ENCODE peak calls at places on chromosomes 7 and 10, in seven cellular contexts. Q is H9, Z is IMR-90, F is mesendoderm, B is mesenchymal stem cell, V is neuronal stem cell, L is H1. S is an unnamed sample. For H3K4me1, the result is how much of the 10 kb centered on the place peaks cover.

GRCh38 chr10:88415533-88416130 is 167.5 kb downstream of the RNLS start:
- DNase-seq in Q (no peak), Z (no peak), F (no peak), B (no peak), V (peak), L (no peak), S (no peak)

GRCh38 chr7:28260969-28261368 is 80.4 kb upstream of the JAZF1 start:
- DNase-seq in Q (no peak), Z (no peak), F (no peak), B (no peak), V (no peak), L (no peak), S (no peak)

GRCh38 chr7:101402081-101402779 is 39.6 kb downstream of the COL26A1 start:
- DNase-seq in Q (peak), Z (peak), F (peak), B (no peak), V (peak), L (peak), S (no peak)

GRCh38 chr10:24969732-24970330 is 17.4 kb upstream of the PRTFDC1 start:
- DNase-seq in Q (no peak), Z (no peak), F (no peak), B (no peak), V (no peak), L (no peak), S (no peak)

GRCh38 chr10:1923998-1924397 is 186.7 kb upstream of the ADARB2 start:
- DNase-seq in Q (no peak), Z (no peak), F (no peak), B (no peak), V (no peak), L (no peak), S (no peak)

GRCh38 chr7:116454377-116454776 is 45.2 kb upstream of the CAV2 start:
- DNase-seq in Q (no peak), Z (no peak), F (no peak), B (no peak), V (no peak), L (no peak), S (no peak)

GRCh38 chr10:72754275-72755032 is 62.5 kb downstream of the MCU start:
- DNase-seq in Q (no peak), Z (no peak), F (no peak), B (no peak), V (no peak), L (no peak), S (no peak)

GRCh38 chr7:92058040-92058439 is 76.2 kb downstream of the CYP51A1 start:
- DNase-seq in Q (no peak), Z (no peak), F (no peak), B (no peak), V (no peak), L (no peak), S (no peak)

GRCh38 chr7:74097937-74098614 is 14.5 kb downstream of the LIMK1 start:
- DNase-seq in Q (no peak), Z (peak), F (peak), B (peak), V (no peak), L (no peak), S (no peak)

GRCh38 chr7:131656980-131657725 is 100.7 kb upstream of the PODXL start:
- DNase-seq in Q (no peak), Z (no peak), F (no peak), B (no peak), V (no peak), L (no peak), S (no peak)

GRCh38 chr10:80498833-80499671 is 38.6 kb upstream of the SH2D4B start:
- DNase-seq in Q (peak), Z (peak), F (peak), B (peak), V (no peak), L (no peak), S (peak)

GRCh38 chr7:134693256-134693655 is 46.6 kb downstream of the BPGM start:
- DNase-seq in Q (no peak), Z (peak), F (no peak), B (peak), V (no peak), L (no peak), S (no peak)

GRCh38 chr10:129744134-129744895 is 219.8 kb downstream of the EBF3 start:
- DNase-seq in Q (peak), Z (no peak), F (no peak), B (no peak), V (no peak), L (peak), S (no peak)

GRCh38 chr7:87479951-87480350 is 4.5 kb upstream of the ABCB4 start:
- DNase-seq in Q (no peak), Z (no peak), F (no peak), B (no peak), V (no peak), L (no peak), S (no peak)

GRCh38 chr7:91351374-91351773 is 87.1 kb downstream of the FZD1 start:
- DNase-seq in Q (no peak), Z (peak), F (no peak), B (peak), V (no peak), L (no peak), S (no peak)

GRCh38 chr7:102303669-102304422 is 17.2 kb downstream of the SH2B2 start:
- DNase-seq in Q (no peak), Z (no peak), F (no peak), B (no peak), V (no peak), L (no peak), S (no peak)

GRCh38 chr10:132804785-132805426 is 19.0 kb upstream of the NKX6-2 start:
- DNase-seq in Q (no peak), Z (no peak), F (no peak), B (no peak), V (no peak), L (no peak), S (no peak)

GRCh38 chr7:107693396-107693795 is 32.8 kb downstream of the SLC26A4 start:
- DNase-seq in Q (no peak), Z (no peak), F (no peak), B (no peak), V (no peak), L (no peak), S (no peak)

GRCh38 chr7:7614066-7614738 is 26.4 kb upstream of the UMAD1 start:
- DNase-seq in Q (no peak), Z (no peak), F (no peak), B (no peak), V (no peak), L (no peak), S (no peak)

GRCh38 chr7:40800771-40801170 is 666.0 kb downstream of the SUGCT start:
- DNase-seq in Q (no peak), Z (no peak), F (no peak), B (no peak), V (no peak), L (no peak), S (no peak)

GRCh38 chr7:70589590-70589989 is 542.4 kb upstream of the GALNT17 start:
- DNase-seq in Q (no peak), Z (no peak), F (no peak), B (no peak), V (no peak), L (no peak), S (no peak)

GRCh38 chr7:128322040-128322643 is 21.6 kb downstream of the RBM28 start:
- DNase-seq in Q (no peak), Z (peak), F (peak), B (peak), V (no peak), L (no peak), S (peak)

GRCh38 chr10:86661161-86662025 is 6.9 kb upstream of the LDB3 start:
- DNase-seq in Q (no peak), Z (peak), F (no peak), B (no peak), V (no peak), L (no peak), S (no peak)

GRCh38 chr10:15399060-15399661 is 28.1 kb upstream of the FAM171A1 start:
- DNase-seq in Q (no peak), Z (no peak), F (no peak), B (no peak), V (no peak), L (no peak), S (no peak)

GRCh38 chr10:127447197-127447596 is 101.9 kb upstream of the NPS start:
- DNase-seq in Q (no peak), Z (no peak), F (no peak), B (no peak), V (no peak), L (no peak), S (no peak)

GRCh38 chr7:41134242-41134872 is 568.5 kb downstream of the INHBA start:
- DNase-seq in Q (no peak), Z (peak), F (peak), B (peak), V (no peak), L (no peak), S (peak)

GRCh38 chr7:69906309-69906995 is 308.2 kb downstream of the AUTS2 start:
- DNase-seq in Q (no peak), Z (no peak), F (no peak), B (no peak), V (no peak), L (no peak), S (no peak)

GRCh38 chr7:109763611-109764010 is 1193.9 kb downstream of the DNAJB9 start:
- DNase-seq in Q (no peak), Z (no peak), F (no peak), B (no peak), V (no peak), L (no peak), S (no peak)

GRCh38 chr7:95141755-95142154 is 182.6 kb downstream of the PON1 start:
- DNase-seq in Q (no peak), Z (no peak), F (no peak), B (no peak), V (no peak), L (no peak), S (peak)

GRCh38 chr10:90930971-90931841 is 10.3 kb upstream of the ANKRD1 start:
- DNase-seq in Q (peak), Z (peak), F (peak), B (peak), V (no peak), L (no peak), S (no peak)

GRCh38 chr7:116356979-116357378 is 142.6 kb upstream of the CAV2 start:
- DNase-seq in Q (no peak), Z (peak), F (no peak), B (peak), V (no peak), L (no peak), S (no peak)

GRCh38 chr10:10630281-10630680 is 387.4 kb upstream of the CELF2 start:
- DNase-seq in Q (no peak), Z (no peak), F (peak), B (no peak), V (no peak), L (no peak), S (no peak)

GRCh38 chr10:130567436-130567835 is 431.2 kb downstream of the GLRX3 start:
- DNase-seq in Q (no peak), Z (no peak), F (no peak), B (no peak), V (no peak), L (no peak), S (no peak)

GRCh38 chr10:14751576-14752330 is 22.9 kb downstream of the FAM107B start:
- DNase-seq in Q (no peak), Z (peak), F (peak), B (peak), V (no peak), L (no peak), S (no peak)

GRCh38 chr10:6871128-6871527 is 291.1 kb upstream of the PRKCQ start:
- DNase-seq in Q (no peak), Z (no peak), F (no peak), B (no peak), V (no peak), L (no peak), S (no peak)
- H2BK5ac ChIP-seq in Q (no peak), Z (no peak), F (no peak), B (no peak), V (no peak), L (no peak), S (no peak)

GRCh38 chr10:62268027-62268398 is 631 bp downstream of the RTKN2 start:
- DNase-seq in Q (no peak), Z (no peak), F (no peak), B (no peak), V (no peak), L (no peak), S (no peak)
- H3K4me1 ChIP-seq in Q (under half), Z (under half), F (under half), B (under half), V (under half), L (under half), S (under half)

GRCh38 chr10:125979976-125980375 is 83.6 kb downstream of the FANK1 start:
- DNase-seq in Q (no peak), Z (no peak), F (no peak), B (no peak), V (no peak), L (no peak), S (no peak)
- H3K4ac ChIP-seq in Q (no peak), Z (no peak), F (no peak), B (no peak), V (no peak), L (no peak), S (no peak)

DNA sequence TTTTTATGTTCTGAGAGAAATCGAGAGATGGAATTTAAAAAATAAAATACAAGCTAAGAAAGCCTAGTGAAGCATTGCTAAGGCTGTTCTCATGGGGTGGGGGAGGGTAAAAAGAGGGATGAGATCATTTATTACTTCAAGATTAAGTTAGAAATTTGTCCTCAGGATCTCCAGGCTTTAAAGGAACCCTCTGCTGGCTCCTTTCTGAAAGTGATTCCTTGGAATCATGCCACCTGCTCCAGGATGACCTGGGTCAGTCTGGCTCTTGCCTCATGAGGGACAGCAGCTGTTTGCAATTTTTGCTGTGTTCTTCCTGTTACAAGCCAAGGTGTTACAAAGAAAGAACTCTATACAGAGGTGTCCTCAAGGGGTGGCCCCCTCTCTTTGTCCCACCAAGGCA is 69.8 kb downstream of the CDK1 start:
- DNase-seq in Q (no peak), Z (peak), F (no peak), B (peak), V (no peak), L (no peak), S (no peak)
- H2BK5ac ChIP-seq in Q (no peak), Z (no peak), F (no peak), B (no peak), V (no peak), L (no peak), S (no peak)

GRCh38 chr7:55536619-55537457 is 35.5 kb downstream of the VOPP1 start:
- DNase-seq in Q (no peak), Z (no peak), F (no peak), B (no peak), V (no peak), L (no peak), S (no peak)

GRCh38 chr7:55534262-55534915 is 37.9 kb downstream of the VOPP1 start:
- DNase-seq in Q (no peak), Z (peak), F (no peak), B (peak), V (no peak), L (no peak), S (peak)

GRCh38 chr7:55533729-55534080 is 38.6 kb downstream of the VOPP1 start:
- DNase-seq in Q (no peak), Z (no peak), F (no peak), B (no peak), V (no peak), L (no peak), S (no peak)

GRCh38 chr7:55535637-55536016 is 36.7 kb downstream of the VOPP1 start:
- DNase-seq in Q (no peak), Z (no peak), F (no peak), B (no peak), V (no peak), L (no peak), S (no peak)

DNA sequence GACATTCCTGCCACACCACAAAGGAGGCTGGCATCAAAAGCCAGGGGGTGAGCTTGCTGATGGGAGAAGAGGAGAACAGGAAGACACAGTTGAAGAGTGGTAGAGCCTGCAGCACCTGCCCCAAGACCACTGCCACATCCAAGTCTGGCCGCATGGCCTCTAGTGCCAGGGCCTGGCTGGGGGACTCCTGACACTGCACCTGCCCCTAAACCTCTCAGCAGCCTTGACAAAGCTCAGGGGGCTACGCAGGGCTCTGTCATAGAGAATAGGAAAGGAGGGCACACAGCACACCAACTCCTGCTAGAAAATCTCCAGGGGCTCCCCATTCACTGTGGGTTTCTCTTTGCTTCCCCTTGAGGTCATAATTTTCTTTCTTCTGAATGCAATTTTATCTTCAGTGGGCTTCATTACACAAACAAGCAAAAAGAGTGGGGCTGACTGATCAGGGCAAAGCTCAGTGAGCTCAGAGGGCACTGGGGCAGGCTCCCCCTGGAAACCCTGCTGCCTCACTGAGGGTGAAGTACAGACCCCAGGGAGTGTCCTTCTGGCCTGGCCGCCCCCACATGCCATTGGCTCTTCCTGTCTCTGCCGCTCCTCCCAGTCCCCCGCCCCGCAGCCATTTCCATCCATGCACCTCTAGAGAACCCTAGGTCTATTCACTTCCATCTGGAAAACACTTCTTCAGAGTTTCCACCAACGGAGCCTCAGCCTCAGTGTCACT is 37.2 kb downstream of the VOPP1 start:
- DNase-seq in Q (no peak), Z (no peak), F (no peak), B (no peak), V (no peak), L (no peak), S (no peak)
- H3K4me1 ChIP-seq in Q (under half), Z (under half), F (under half), B (half or more), V (under half), L (under half), S (under half)

GRCh38 chr10:99694171-99694570 is 34.9 kb downstream of the ENTPD7 start:
- DNase-seq in Q (no peak), Z (peak), F (no peak), B (peak), V (no peak), L (no peak), S (peak)

GRCh38 chr10:99685232-99686041 is 26.1 kb downstream of the ENTPD7 start:
- DNase-seq in Q (no peak), Z (no peak), F (no peak), B (no peak), V (no peak), L (no peak), S (no peak)

GRCh38 chr10:99689461-99689860 is 30.2 kb downstream of the ENTPD7 start:
- DNase-seq in Q (no peak), Z (peak), F (no peak), B (no peak), V (no peak), L (no peak), S (no peak)
- H3K4ac ChIP-seq in Q (no peak), Z (no peak), F (no peak), B (no peak), V (no peak), L (no peak), S (no peak)

GRCh38 chr7:29825750-29826529 is 19.6 kb downstream of the WIPF3 start:
- DNase-seq in Q (no peak), Z (no peak), F (peak), B (no peak), V (no peak), L (peak), S (no peak)
- H2BK5ac ChIP-seq in Q (no peak), Z (no peak), F (no peak), B (no peak), V (no peak), L (no peak), S (no peak)

GRCh38 chr10:110841767-110842267 is 29.9 kb upstream of the PDCD4 start:
- DNase-seq in Q (no peak), Z (no peak), F (no peak), B (no peak), V (no peak), L (no peak), S (peak)

GRCh38 chr10:110843796-110844616 is 27.7 kb upstream of the PDCD4 start:
- DNase-seq in Q (no peak), Z (no peak), F (no peak), B (no peak), V (no peak), L (no peak), S (no peak)

GRCh38 chr10:110844617-110844881 is 27.2 kb upstream of the PDCD4 start:
- DNase-seq in Q (no peak), Z (no peak), F (no peak), B (no peak), V (no peak), L (no peak), S (no peak)

GRCh38 chr10:110842305-110842952 is 29.3 kb upstream of the PDCD4 start:
- DNase-seq in Q (no peak), Z (no peak), F (no peak), B (no peak), V (no peak), L (no peak), S (no peak)

DNA sequence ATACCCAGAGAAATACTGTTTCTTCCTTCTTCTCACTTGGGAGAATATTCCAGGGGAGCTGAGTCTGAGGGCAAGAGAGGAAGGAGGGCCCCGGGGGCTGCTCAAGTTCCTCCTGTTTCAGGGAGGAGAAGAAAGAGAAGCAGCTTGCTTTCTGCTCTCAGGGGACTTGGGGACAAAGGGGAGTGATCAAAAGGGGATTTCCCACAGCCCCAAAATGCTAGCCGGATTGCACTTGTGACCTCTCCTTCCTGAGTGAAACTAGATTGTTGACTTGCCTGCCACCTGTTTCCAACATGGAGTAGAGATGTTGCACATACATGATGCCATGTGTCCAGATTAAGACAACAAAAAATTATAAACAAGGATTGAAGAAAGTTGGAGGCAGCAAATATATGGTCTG is 28.7 kb upstream of the PDCD4 start:
- DNase-seq in Q (no peak), Z (no peak), F (no peak), B (no peak), V (no peak), L (no peak), S (no peak)
- H3K4me1 ChIP-seq in Q (under half), Z (under half), F (under half), B (under half), V (under half), L (under half), S (under half)